ENCODE peak calls at places on chromosomes 16 and 17, in five cellular contexts. M is astrocyte of the spinal cord; H is AG08395; N is activated naive CD4-positive, alpha-beta T cell treated with anti-CD3 and anti-CD28 coated beads for 36 hours; B is activated CD4-positive, alpha-beta T cell treated with anti-CD3 and anti-CD28 coated beads, Interleukin-2, amount 50 U/mL, for 1 hour. X is an unnamed sample.

GRCh38 chr17:72609501-72609900 is 483.0 kb downstream of the SLC39A11 start:
- DNase-seq in M (peak), H (no peak), N (no peak), B (no peak), X (no peak)

GRCh38 chr16:9091867-9092281 is 430 bp downstream of the HAPSTR1 start:
- DNase-seq in M (peak), H (no peak), N (peak), B (peak), X (peak)

GRCh38 chr17:80358861-80359260 is 56.1 kb upstream of the ENDOV start:
- DNase-seq in M (no peak), H (no peak), N (no peak), B (no peak), X (no peak)

GRCh38 chr16:86498661-86499493 is 11.4 kb upstream of the FOXF1 start:
- DNase-seq in M (no peak), H (no peak), N (no peak), B (no peak), X (no peak)

GRCh38 chr16:47724386-47724785 is 263.3 kb downstream of the PHKB start:
- DNase-seq in M (no peak), H (no peak), N (no peak), B (no peak), X (no peak)

GRCh38 chr16:3536271-3536671 is 35.5 kb downstream of the CLUAP1 start:
- DNase-seq in M (peak), H (peak), N (no peak), B (no peak), X (no peak)

GRCh38 chr17:27423651-27424050 is 32.6 kb upstream of the KSR1 start:
- DNase-seq in M (no peak), H (no peak), N (no peak), B (no peak), X (peak)

GRCh38 chr17:2962729-2963128 is 100.7 kb downstream of the OR1D5 start:
- DNase-seq in M (no peak), H (no peak), N (no peak), B (no peak), X (no peak)

GRCh38 chr16:78122774-78123315 is 23.4 kb downstream of the WWOX start:
- DNase-seq in M (peak), H (peak), N (peak), B (no peak), X (peak)

GRCh38 chr16:3645108-3645503 is 9.4 kb upstream of the DNASE1 start:
- DNase-seq in M (no peak), H (no peak), N (no peak), B (no peak), X (no peak)

GRCh38 chr16:89712476-89712805 is 8.3 kb downstream of the VPS9D1 start:
- DNase-seq in M (no peak), H (no peak), N (no peak), B (no peak), X (no peak)

GRCh38 chr16:27322858-27323780 is 9.3 kb downstream of the IL4R start:
- DNase-seq in M (no peak), H (no peak), N (no peak), B (no peak), X (no peak)

GRCh38 chr17:21125862-21126261 is 902 bp upstream of the DHRS7B start:
- DNase-seq in M (no peak), H (no peak), N (peak), B (peak), X (peak)

GRCh38 chr16:57165923-57166322 is 19.9 kb downstream of the PSME3IP1 start:
- DNase-seq in M (peak), H (no peak), N (no peak), B (no peak), X (no peak)

GRCh38 chr17:7014995-7015586 is 2.7 kb downstream of the RNASEK start:
- DNase-seq in M (peak), H (no peak), N (peak), B (peak), X (peak)

GRCh38 chr17:71023631-71024030 is 854.3 kb downstream of the KCNJ2 start:
- DNase-seq in M (peak), H (no peak), N (no peak), B (no peak), X (peak)

GRCh38 chr17:17751489-17751995 is 70.3 kb downstream of the RAI1 start:
- DNase-seq in M (no peak), H (no peak), N (peak), B (peak), X (peak)

GRCh38 chr17:21194210-21194609 is 19.8 kb downstream of the TMEM11 start:
- DNase-seq in M (no peak), H (no peak), N (no peak), B (no peak), X (no peak)

GRCh38 chr16:7744546-7745294 is 412.1 kb downstream of the RBFOX1 start:
- DNase-seq in M (no peak), H (no peak), N (no peak), B (no peak), X (no peak)

GRCh38 chr17:69578385-69578936 is 164.0 kb downstream of the MAP2K6 start:
- DNase-seq in M (no peak), H (no peak), N (no peak), B (no peak), X (no peak)

GRCh38 chr16:67647681-67648080 is 2.7 kb downstream of the CARMIL2 start:
- DNase-seq in M (no peak), H (no peak), N (no peak), B (no peak), X (no peak)

GRCh38 chr16:48330847-48331204 is 54.4 kb downstream of the SIAH1 start:
- DNase-seq in M (no peak), H (no peak), N (no peak), B (no peak), X (no peak)

GRCh38 chr17:31739300-31739699 is 119.7 kb downstream of the COPRS start:
- DNase-seq in M (no peak), H (peak), N (no peak), B (no peak), X (no peak)

GRCh38 chr17:81285179-81285878 is 9.8 kb downstream of the SLC38A10 start:
- DNase-seq in M (peak), H (peak), N (peak), B (peak), X (peak)

GRCh38 chr16:69513180-69513966 is 52.4 kb upstream of the NFAT5 start:
- DNase-seq in M (peak), H (peak), N (no peak), B (no peak), X (no peak)

GRCh38 chr17:5592382-5592781 is 8.1 kb upstream of the NLRP1 start:
- DNase-seq in M (peak), H (peak), N (no peak), B (no peak), X (peak)

GRCh38 chr16:87222335-87222734 is 94.9 kb downstream of the C16orf95 start:
- DNase-seq in M (no peak), H (no peak), N (no peak), B (no peak), X (no peak)

GRCh38 chr17:14372905-14373559 is 72.2 kb downstream of the HS3ST3B1 start:
- DNase-seq in M (no peak), H (no peak), N (no peak), B (no peak), X (no peak)

GRCh38 chr16:546909-547770 is 13.1 kb upstream of the PRR35 start:
- DNase-seq in M (no peak), H (peak), N (peak), B (peak), X (no peak)

GRCh38 chr17:79556263-79556662 is 54.6 kb downstream of the RBFOX3 start:
- DNase-seq in M (no peak), H (no peak), N (no peak), B (no peak), X (no peak)

GRCh38 chr17:35545150-35545549 is 7.7 kb upstream of the SLFN12L start:
- DNase-seq in M (no peak), H (no peak), N (no peak), B (no peak), X (no peak)

GRCh38 chr16:27572711-27573110 is 22.8 kb downstream of the KATNIP start:
- DNase-seq in M (no peak), H (no peak), N (no peak), B (no peak), X (no peak)

GRCh38 chr16:55663770-55664677 is 8.2 kb downstream of the SLC6A2 start:
- DNase-seq in M (no peak), H (no peak), N (no peak), B (no peak), X (no peak)

GRCh38 chr16:74726736-74727135 is 26.1 kb upstream of the MLKL start:
- DNase-seq in M (no peak), H (no peak), N (peak), B (no peak), X (peak)

GRCh38 chr17:32335647-32336046 is 6.3 kb downstream of the C17orf75 start:
- DNase-seq in M (peak), H (peak), N (no peak), B (no peak), X (no peak)

GRCh38 chr16:27189335-27189972 is 13.9 kb upstream of the KDM8 start:
- DNase-seq in M (no peak), H (no peak), N (no peak), B (no peak), X (no peak)

GRCh38 chr17:30199600-30199999 is 35.9 kb downstream of the SLC6A4 start:
- DNase-seq in M (no peak), H (no peak), N (no peak), B (no peak), X (no peak)

GRCh38 chr17:56034120-56034757 is 119.0 kb upstream of the ANKFN1 start:
- DNase-seq in M (no peak), H (no peak), N (no peak), B (no peak), X (no peak)

X was measured in GM12865.